ENCODE peak calls at places on chromosomes 12 and 14, in ten cellular contexts. W is activated CD8-positive, alpha-beta T cell treated with anti-CD3 and anti-CD28 coated beads, Interleukin-2, amount 10 ng/mL, durations not matched to agents 7 days and 5 days; A is GM20000; N is psoas muscle; L is T follicular helper cell; V is naive thymus-derived CD4-positive, alpha-beta T cell; J is Calu3; H is HEK293T; S is Right ventricle myocardium superior; O is posterior cingulate gyrus. E is an unnamed sample.

GRCh38 chr12:26097046-26097878 is 27.6 kb downstream of the BHLHE41 start:
- DNase-seq in A (peak; percentile 77), O (peak; percentile 92), V (peak; percentile 61), L (peak; percentile 35), H (peak; percentile 82), S (peak; percentile 66), J (peak; percentile 79), N (peak; percentile 82), W (peak; percentile 64), E (no peak)

GRCh38 chr12:71865166-71865713 is 25.7 kb downstream of the TBC1D15 start:
- DNase-seq in L (no peak), S (no peak), W (no peak), V (no peak), A (no peak), O (no peak), J (no peak), N (no peak), H (no peak), E (no peak)

GRCh38 chr14:41549821-41550597 is 56.7 kb upstream of the LRFN5 start:
- DNase-seq in O (no peak), J (no peak), V (no peak), A (no peak), H (no peak), N (no peak), L (no peak), S (no peak), W (no peak), E (no peak)

GRCh38 chr12:29242921-29243431 is 93.9 kb downstream of the FAR2 start:
- DNase-seq in J (no peak), O (no peak), H (no peak), S (no peak), N (no peak), L (no peak), V (no peak), A (no peak), W (no peak), E (no peak)

GRCh38 chr12:124617615-124618014 is 50.2 kb upstream of the NCOR2 start:
- DNase-seq in W (no peak), H (no peak), S (peak; percentile 82), A (no peak), V (no peak), L (no peak), J (no peak), N (no peak), O (peak; percentile 96), E (no peak)

GRCh38 chr12:93103154-93103553 is 174.1 kb upstream of the EEA1 start:
- DNase-seq in J (no peak), O (no peak), W (no peak), S (no peak), N (peak; percentile 54), V (no peak), L (no peak), A (no peak), H (no peak), E (no peak)

GRCh38 chr12:19759229-19759628 is 319.9 kb downstream of the AEBP2 start:
- DNase-seq in N (no peak), H (no peak), L (no peak), J (no peak), V (no peak), A (no peak), O (no peak), W (no peak), S (no peak), E (no peak)

GRCh38 chr14:102027951-102028350 is 58.9 kb downstream of the HSP90AA1 start:
- DNase-seq in L (no peak), H (no peak), J (no peak), N (no peak), O (peak; percentile 12), A (no peak), S (no peak), V (no peak), W (no peak), E (no peak)

GRCh38 chr14:99508896-99509629 is 27.9 kb downstream of the CCNK start:
- DNase-seq in H (peak; percentile 8), A (no peak), N (peak; percentile 77), W (no peak), O (peak; percentile 72), V (no peak), S (no peak), J (no peak), L (no peak), E (no peak)

GRCh38 chr12:129152291-129153075 is 299.2 kb downstream of the GLT1D1 start:
- DNase-seq in J (no peak), A (no peak), L (no peak), W (no peak), O (no peak), V (no peak), N (no peak), H (no peak), S (no peak), E (no peak)

GRCh38 chr14:90864741-90865140 is 48.5 kb upstream of the TTC7B start:
- DNase-seq in J (no peak), W (no peak), O (no peak), A (no peak), H (no peak), N (no peak), V (no peak), L (no peak), S (no peak), E (no peak)

GRCh38 chr12:112031472-112031871 is 18.2 kb downstream of the ERP29 start:
- DNase-seq in N (no peak), J (no peak), H (no peak), A (no peak), W (no peak), S (no peak), V (no peak), O (no peak), L (no peak), E (no peak)

GRCh38 chr12:10130042-10130441 is at the start of gene CLEC7A:
- DNase-seq in W (no peak), J (no peak), V (peak; percentile 9), A (peak; percentile 43), H (no peak), O (no peak), L (no peak), S (no peak), N (no peak), E (no peak)